ENCODE peak calls at places on chromosome 22, in ten cellular contexts. D, I, G, O, W, Q, M, H, X and T are unnamed samples.

GRCh38 chr22:37267661-37268413 is 14.5 kb upstream of the CYTH4 start:
- DNase-seq in H (no peak), W (no peak), Q (no peak), M (no peak), D (no peak), X (no peak), O (no peak), G (no peak), I (no peak), T (no peak)

GRCh38 chr22:46936378-46936916 is 174.0 kb downstream of the TBC1D22A start:
- DNase-seq in X (no peak), W (no peak), D (no peak), O (no peak), H (no peak), G (no peak), M (no peak), I (no peak), Q (no peak), T (no peak)

GRCh38 chr22:40714514-40714966 is 35.3 kb downstream of the MCHR1 start:
- DNase-seq in X (peak), I (peak), G (no peak), O (no peak), M (no peak), H (no peak), D (no peak), W (no peak), Q (peak), T (no peak)

GRCh38 chr22:35587447-35587870 is 29.7 kb downstream of the MB start:
- DNase-seq in I (no peak), M (no peak), D (no peak), O (no peak), Q (peak), H (peak), X (no peak), G (no peak), W (no peak), T (no peak)

GRCh38 chr22:41289681-41290080 is 3.7 kb upstream of the RANGAP1 start:
- DNase-seq in O (no peak), H (no peak), X (no peak), M (no peak), Q (no peak), D (no peak), W (no peak), I (no peak), G (no peak), T (no peak)

GRCh38 chr22:25066861-25067435 is 114.4 kb downstream of the KIAA1671 start:
- DNase-seq in X (no peak), I (no peak), G (no peak), D (no peak), M (no peak), W (no peak), H (no peak), O (no peak), Q (no peak), T (no peak)

GRCh38 chr22:36922097-36922608 is 8.7 kb downstream of the CSF2RB start:
- DNase-seq in O (no peak), D (no peak), Q (no peak), H (no peak), G (no peak), W (no peak), X (no peak), I (peak), M (peak), T (no peak)

GRCh38 chr22:31950226-31950625 is 5.9 kb downstream of the YWHAH start:
- DNase-seq in W (no peak), I (no peak), G (no peak), M (no peak), Q (no peak), D (no peak), O (no peak), H (no peak), X (no peak), T (no peak)

GRCh38 chr22:28019881-28020861 is 101.1 kb upstream of the PITPNB start:
- DNase-seq in Q (peak), D (no peak), O (no peak), M (peak), X (peak), I (peak), G (peak), W (peak), H (peak), T (peak)

GRCh38 chr22:41334951-41335635 is 33.8 kb downstream of the ZC3H7B start:
- DNase-seq in G (no peak), D (no peak), M (no peak), H (no peak), O (no peak), I (no peak), W (no peak), X (no peak), Q (no peak), T (no peak)

GRCh38 chr22:36156515-36157419 is 3.8 kb downstream of the APOL3 start:
- DNase-seq in H (peak), W (peak), Q (peak), O (peak), G (peak), I (peak), M (peak), D (peak), X (no peak), T (no peak)

GRCh38 chr22:42459273-42460040 is 27.3 kb upstream of the NFAM1 start:
- DNase-seq in D (no peak), M (no peak), I (no peak), W (no peak), G (no peak), H (no peak), O (no peak), Q (no peak), X (no peak), T (no peak)

GRCh38 chr22:48244388-48245118 is 1482.1 kb downstream of the TBC1D22A start:
- DNase-seq in H (no peak), Q (no peak), O (no peak), M (no peak), G (no peak), I (no peak), X (no peak), D (no peak), W (no peak), T (no peak)

GRCh38 chr22:35784633-35785032 is 67.0 kb downstream of the APOL5 start:
- DNase-seq in G (no peak), D (no peak), Q (no peak), I (no peak), O (no peak), X (no peak), W (no peak), H (no peak), M (no peak), T (no peak)

GRCh38 chr22:29224121-29224858 is 18.6 kb downstream of the EMID1 start:
- DNase-seq in D (no peak), H (no peak), O (no peak), I (no peak), X (no peak), M (no peak), G (no peak), Q (peak), W (no peak), T (no peak)

GRCh38 chr22:47128216-47129215 is 366.1 kb downstream of the TBC1D22A start:
- DNase-seq in G (no peak), Q (no peak), X (no peak), M (no peak), O (no peak), H (no peak), W (no peak), I (no peak), D (no peak), T (no peak)

GRCh38 chr22:32926600-32926999 is 125.1 kb downstream of the TIMP3 start:
- DNase-seq in M (peak), W (peak), X (peak), D (no peak), I (peak), H (no peak), Q (no peak), G (no peak), O (no peak), T (peak)

GRCh38 chr22:26732284-26732683 is 74.9 kb downstream of the MIAT start:
- DNase-seq in G (no peak), I (no peak), D (no peak), Q (no peak), H (no peak), M (no peak), X (no peak), O (no peak), W (no peak), T (no peak)

GRCh38 chr22:47333625-47334024 is 571.2 kb downstream of the TBC1D22A start:
- DNase-seq in I (peak), W (no peak), Q (no peak), H (peak), X (peak), D (no peak), M (no peak), O (no peak), G (no peak), T (no peak)

GRCh38 chr22:19943665-19944026 is 2.0 kb upstream of the TXNRD2 start:
- DNase-seq in H (no peak), M (no peak), X (peak), O (no peak), D (no peak), Q (no peak), I (no peak), G (no peak), W (peak), T (peak)

GRCh38 chr22:45905924-45906865 is 70.8 kb downstream of the WNT7B start:
- DNase-seq in M (no peak), Q (peak), H (peak), G (no peak), W (no peak), D (peak), X (no peak), O (no peak), I (no peak), T (no peak)
- TF ChIP-seq CTCF in M (no peak), Q (no peak), H (no peak), G (no peak), W (no peak), D (peak), X (no peak), O (no peak), I (no peak), T (no peak)

GRCh38 chr22:17562906-17563870 is at the start of gene SLC25A18:
- DNase-seq in H (peak), O (no peak), M (no peak), X (no peak), D (no peak), Q (peak), I (no peak), W (no peak), G (no peak), T (no peak)
- TF ChIP-seq CTCF in H (no peak), O (no peak), M (no peak), X (no peak), D (peak), Q (peak), I (no peak), W (no peak), G (no peak), T (no peak)

GRCh38 chr22:39434721-39435120 is 22.1 kb upstream of the MGAT3 start:
- DNase-seq in H (no peak), G (no peak), D (no peak), O (no peak), Q (no peak), W (no peak), M (no peak), I (no peak), X (no peak), T (no peak)
- TF ChIP-seq CTCF in H (no peak), G (no peak), D (no peak), O (no peak), Q (no peak), W (no peak), M (no peak), I (no peak), X (no peak), T (no peak)

DNA sequence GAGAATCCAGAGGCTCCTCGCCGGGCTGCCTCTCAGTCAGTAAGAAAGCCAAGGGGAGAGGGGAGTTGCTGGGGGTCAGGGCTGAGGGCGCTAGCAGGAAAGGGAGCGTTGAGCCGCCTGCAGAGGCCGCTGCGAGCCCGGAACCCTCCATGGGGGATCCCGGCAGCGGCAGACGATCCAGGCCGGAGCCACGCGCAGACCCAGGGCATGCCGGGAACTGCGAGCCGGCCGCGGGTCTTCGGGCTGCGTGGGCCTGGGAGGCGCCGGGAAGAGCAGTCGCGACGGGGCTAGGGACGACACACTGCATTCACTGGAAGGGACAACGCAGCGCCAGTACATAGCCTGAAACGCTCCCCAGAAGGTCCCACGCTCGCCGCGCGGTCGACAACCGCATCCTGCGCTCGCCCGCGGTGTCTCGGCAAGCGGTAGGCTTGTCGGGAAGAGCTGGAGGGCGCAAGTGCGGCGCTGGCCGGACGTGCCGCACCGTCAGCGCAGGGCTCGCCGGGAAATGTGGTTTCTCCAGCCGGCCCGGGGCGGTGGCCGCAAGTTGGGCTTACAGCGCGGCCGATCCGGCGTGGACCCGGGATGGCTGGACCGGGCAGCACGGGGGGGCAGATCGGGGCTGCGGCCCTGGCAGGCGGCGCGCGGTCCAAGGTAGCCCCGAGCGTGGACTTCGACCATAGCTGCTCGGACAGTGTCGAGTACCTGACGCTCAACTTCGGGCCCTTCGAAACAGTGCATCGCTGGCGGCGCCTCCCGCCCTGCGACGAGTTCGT is at the start of gene LZTR1:
- DNase-seq in O (no peak), D (peak), W (peak), I (peak), Q (peak), G (peak), H (peak), M (peak), X (peak), T (peak)
- TF ChIP-seq CTCF in O (peak), D (peak), W (peak), I (peak), Q (peak), G (no peak), H (peak), M (peak), X (peak), T (peak)

DNA sequence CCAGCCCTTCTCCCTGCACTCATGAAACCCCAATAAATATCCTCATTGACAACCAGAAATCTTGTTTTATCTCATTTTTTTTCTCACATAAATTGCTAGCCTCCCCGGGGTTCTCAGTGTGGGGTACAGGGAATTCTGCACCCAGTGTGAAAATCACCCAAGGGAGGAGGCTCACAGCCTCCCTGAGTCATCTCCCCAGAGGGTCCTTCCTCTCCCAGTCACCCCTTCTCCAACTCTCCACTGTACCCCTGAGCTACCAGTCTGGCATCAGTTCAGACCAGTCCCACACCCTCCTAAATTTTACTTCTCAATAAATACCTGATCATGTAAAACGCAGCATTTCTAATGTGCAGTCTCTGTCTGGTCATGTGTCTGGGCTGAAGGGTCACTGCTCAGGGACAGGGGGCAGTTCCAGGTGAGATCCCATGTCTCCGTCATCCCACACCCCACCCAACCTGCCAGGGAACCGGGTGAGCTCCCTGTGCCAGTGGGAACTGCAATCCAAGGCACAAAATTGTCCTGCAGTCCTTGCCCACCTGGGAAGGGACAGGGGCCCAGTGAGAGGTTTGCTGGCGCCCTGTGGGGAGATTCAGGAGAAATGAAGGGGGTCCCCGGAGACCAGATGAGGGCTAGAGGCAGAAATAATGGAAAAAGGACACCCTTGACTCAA is 8.3 kb downstream of the IGLL5 start:
- DNase-seq in Q (peak), O (no peak), G (no peak), W (no peak), M (no peak), X (no peak), D (no peak), I (no peak), H (no peak), T (no peak)
- TF ChIP-seq CTCF in Q (no peak), O (no peak), G (no peak), W (no peak), M (no peak), X (no peak), D (no peak), I (no peak), H (no peak), T (no peak)

GRCh38 chr22:44020981-44021380 is 3.1 kb upstream of the PARVB start:
- DNase-seq in O (no peak), H (no peak), D (no peak), W (no peak), Q (no peak), M (no peak), I (no peak), X (no peak), G (no peak), T (no peak)
- TF ChIP-seq CTCF in O (no peak), H (no peak), D (no peak), W (no peak), Q (no peak), M (no peak), I (no peak), X (no peak), G (no peak), T (no peak)

GRCh38 chr22:38305481-38306448 is 11.5 kb downstream of the CSNK1E start:
- DNase-seq in O (no peak), Q (no peak), W (peak), I (peak), M (peak), X (no peak), H (peak), G (no peak), D (no peak), T (peak)

GRCh38 chr22:38302906-38303305 is 14.3 kb downstream of the CSNK1E start:
- DNase-seq in Q (no peak), W (no peak), I (no peak), G (no peak), O (no peak), X (no peak), H (no peak), M (no peak), D (no peak), T (no peak)

GRCh38 chr22:38300197-38300945 is 16.9 kb downstream of the CSNK1E start:
- DNase-seq in I (peak), D (no peak), Q (no peak), H (no peak), W (no peak), X (no peak), G (no peak), O (no peak), M (no peak), T (no peak)

GRCh38 chr22:38303974-38304373 is 13.3 kb downstream of the CSNK1E start:
- DNase-seq in Q (peak), I (no peak), X (no peak), W (no peak), D (no peak), M (no peak), O (no peak), H (no peak), G (no peak), T (no peak)

DNA sequence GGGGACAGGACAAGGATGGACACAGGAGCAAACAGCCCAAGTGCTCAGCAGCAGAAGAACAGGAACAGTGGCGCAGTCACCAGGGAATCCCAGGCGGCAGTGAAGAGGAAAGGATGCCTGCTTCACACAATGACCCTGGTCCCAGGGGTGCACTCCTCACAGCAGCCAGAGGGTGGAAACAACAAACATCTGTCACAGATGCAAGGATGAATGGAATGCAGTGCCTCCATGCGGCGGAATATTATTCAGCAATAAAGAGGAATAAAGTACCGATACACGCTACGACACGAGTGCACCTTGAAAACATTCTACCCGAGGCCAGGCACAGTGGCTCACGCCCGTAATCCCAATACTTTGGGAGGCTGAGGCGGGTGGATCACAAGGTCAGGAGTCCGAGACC is 12.7 kb downstream of the CSNK1E start:
- DNase-seq in D (no peak), X (no peak), Q (peak), O (no peak), I (no peak), M (no peak), G (no peak), W (no peak), H (no peak), T (no peak)
- TF ChIP-seq CTCF in D (no peak), X (no peak), Q (peak), O (no peak), I (no peak), M (no peak), G (no peak), W (no peak), H (peak), T (no peak)

DNA sequence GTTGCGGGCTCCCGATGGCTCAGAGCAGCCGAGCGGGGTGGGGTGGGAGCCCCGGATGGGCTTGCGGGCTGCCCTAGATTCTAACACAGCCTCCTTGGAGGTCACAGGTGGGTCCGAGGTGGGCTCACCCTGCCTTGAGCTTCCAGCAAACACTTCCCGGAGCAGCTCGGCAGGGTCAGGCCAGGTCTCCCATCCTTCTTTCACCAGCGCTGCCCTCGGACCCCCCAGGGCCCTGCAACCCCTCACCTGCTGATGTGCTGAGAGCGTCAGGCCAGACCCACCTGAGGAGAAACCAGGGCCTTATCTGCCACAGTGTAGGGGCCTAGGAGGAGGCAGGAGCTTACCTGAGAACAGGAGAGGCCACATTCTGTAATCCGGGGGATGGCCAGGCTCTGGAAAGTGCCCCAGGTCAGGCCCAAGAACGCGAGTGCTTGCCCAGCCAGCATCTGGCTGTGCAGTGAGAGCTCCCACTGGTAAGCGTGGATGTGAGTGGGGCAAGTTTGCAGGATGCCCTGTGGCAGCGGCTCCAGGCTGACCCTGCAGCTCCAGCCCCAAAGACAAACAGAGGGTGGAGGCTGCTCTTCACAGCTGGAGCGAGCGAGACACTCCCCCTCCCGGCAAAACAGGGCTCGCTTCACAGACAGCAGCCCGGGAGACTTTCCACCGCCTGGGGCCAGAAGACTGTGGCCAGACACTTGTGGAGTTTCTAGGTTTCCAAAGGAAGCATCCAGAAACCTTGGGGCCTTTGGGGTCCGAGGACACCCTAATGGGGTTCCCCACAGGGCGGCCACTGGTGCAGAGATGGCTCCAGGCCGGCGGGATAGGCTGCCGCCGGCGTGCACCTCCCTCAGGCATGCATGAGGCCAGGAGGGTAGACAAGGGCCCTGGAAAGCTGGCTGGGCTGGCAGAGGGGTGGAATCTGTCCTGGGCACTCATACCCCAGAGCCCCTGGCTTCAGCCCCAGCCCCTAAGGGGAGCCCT is at the start of gene IL17REL:
- DNase-seq in W (no peak), G (no peak), H (no peak), M (no peak), I (no peak), Q (no peak), X (no peak), O (no peak), D (no peak), T (no peak)
- TF ChIP-seq CTCF in W (no peak), G (no peak), H (no peak), M (no peak), I (no peak), Q (no peak), X (no peak), O (no peak), D (peak), T (no peak)

DNA sequence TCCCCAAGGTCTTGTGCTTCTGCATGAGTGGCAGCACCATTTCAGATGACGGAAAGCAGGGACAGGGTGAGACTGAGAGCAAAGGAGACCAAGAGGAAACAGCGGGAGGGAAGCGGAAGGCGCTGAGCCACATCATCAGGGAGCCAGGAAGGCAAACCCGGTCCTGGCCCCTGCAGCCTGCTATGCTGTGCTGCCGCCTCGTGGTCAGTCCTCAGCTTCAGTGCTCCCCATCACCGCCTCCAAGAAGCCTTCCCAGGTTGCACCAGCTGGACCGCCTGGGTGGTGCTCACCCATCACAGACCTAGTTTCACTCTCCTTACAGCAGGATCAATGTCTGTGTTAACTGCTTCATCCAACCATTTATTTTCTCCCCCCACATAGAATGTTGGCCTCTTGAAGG is 73.0 kb upstream of the PHF21B start:
- DNase-seq in O (no peak), X (peak), M (peak), Q (no peak), I (no peak), D (no peak), H (no peak), W (no peak), G (no peak), T (no peak)
- TF ChIP-seq CTCF in O (no peak), X (peak), M (peak), Q (no peak), I (no peak), D (peak), H (no peak), W (peak), G (no peak), T (peak)